ENCODE peak calls at places on chromosomes 6 and 20, in four cellular contexts. One of them, this sample, is unnamed.

GRCh38 chr20:18717062-18717461 is 96.5 kb upstream of the SCP2D1 start:
- DNase-seq in HepG2: no peak
- DNase-seq in H1: no peak
- DNase-seq in GM12878: no peak
- DNase-seq in this sample: no peak

GRCh38 chr6:166627875-166628849 is 1.1 kb upstream of the RPS6KA2 start:
- DNase-seq in GM12878: no peak
- DNase-seq in H1: peak; percentile 78
- DNase-seq in HepG2: peak; percentile 25
- DNase-seq in this sample: no peak

GRCh38 chr6:145483191-145483996 is 251.9 kb downstream of the EPM2A start:
- DNase-seq in H1: no peak
- DNase-seq in GM12878: no peak
- DNase-seq in HepG2: peak; percentile 52
- DNase-seq in this sample: no peak

GRCh38 chr6:137271245-137272183 is 52.3 kb upstream of the IFNGR1 start:
- DNase-seq in H1: no peak
- DNase-seq in GM12878: no peak
- DNase-seq in HepG2: peak; percentile 75
- DNase-seq in this sample: peak; percentile 22

GRCh38 chr20:24149881-24150307 is 161.3 kb upstream of the GGTLC1 start:
- DNase-seq in H1: peak; percentile 82
- DNase-seq in GM12878: no peak
- DNase-seq in HepG2: peak; percentile 52
- DNase-seq in this sample: no peak

GRCh38 chr20:43948455-43948854 is 33.8 kb downstream of the TOX2 start:
- DNase-seq in GM12878: no peak
- DNase-seq in H1: no peak
- DNase-seq in HepG2: no peak
- DNase-seq in this sample: no peak

GRCh38 chr6:40822619-40823018 is 216.4 kb downstream of the UNC5CL start:
- DNase-seq in H1: no peak
- DNase-seq in GM12878: no peak
- DNase-seq in HepG2: no peak
- DNase-seq in this sample: no peak

GRCh38 chr6:137202078-137202477 is 17.1 kb downstream of the IFNGR1 start:
- DNase-seq in HepG2: no peak
- DNase-seq in GM12878: no peak
- DNase-seq in H1: no peak
- DNase-seq in this sample: no peak

GRCh38 chr20:20546402-20546801 is 166.0 kb downstream of the RALGAPA2 start:
- DNase-seq in H1: no peak
- DNase-seq in GM12878: no peak
- DNase-seq in HepG2: no peak
- DNase-seq in this sample: no peak

GRCh38 chr6:4355241-4355640 is 219.9 kb upstream of the ECI2 start:
- DNase-seq in HepG2: no peak
- DNase-seq in H1: no peak
- DNase-seq in GM12878: no peak
- DNase-seq in this sample: no peak

GRCh38 chr6:21500894-21501293 is 92.7 kb upstream of the SOX4 start:
- DNase-seq in H1: no peak
- DNase-seq in HepG2: no peak
- DNase-seq in GM12878: no peak
- DNase-seq in this sample: no peak

GRCh38 chr6:134413241-134413643 is 95.3 kb upstream of the SGK1 start:
- DNase-seq in H1: no peak
- DNase-seq in GM12878: no peak
- DNase-seq in HepG2: no peak
- DNase-seq in this sample: no peak

GRCh38 chr6:165848099-165848461 is 185.0 kb upstream of the PDE10A start:
- DNase-seq in HepG2: no peak
- DNase-seq in H1: peak; percentile 75
- DNase-seq in GM12878: no peak
- DNase-seq in this sample: no peak

GRCh38 chr20:17315491-17316231 is 88.8 kb downstream of the PCSK2 start:
- DNase-seq in GM12878: no peak
- DNase-seq in HepG2: peak; percentile 39
- DNase-seq in H1: no peak
- DNase-seq in this sample: no peak

GRCh38 chr6:25793970-25794369 is 37.9 kb downstream of the SLC17A1 start:
- DNase-seq in GM12878: no peak
- DNase-seq in H1: no peak
- DNase-seq in HepG2: no peak
- DNase-seq in this sample: no peak

GRCh38 chr20:36157610-36158009 is 3.1 kb downstream of the EPB41L1 start:
- DNase-seq in GM12878: no peak
- DNase-seq in H1: no peak
- DNase-seq in HepG2: no peak
- DNase-seq in this sample: no peak

GRCh38 chr6:158377866-158378265 is 65.6 kb downstream of the TULP4 start:
- DNase-seq in HepG2: no peak
- DNase-seq in GM12878: no peak
- DNase-seq in H1: no peak
- DNase-seq in this sample: no peak

GRCh38 chr6:25124216-25124615 is 155.0 kb upstream of the CARMIL1 start:
- DNase-seq in HepG2: no peak
- DNase-seq in H1: no peak
- DNase-seq in GM12878: no peak
- DNase-seq in this sample: no peak

GRCh38 chr6:33710296-33711121 is 991 bp downstream of the UQCC2 start:
- DNase-seq in H1: no peak
- DNase-seq in HepG2: peak; percentile 31
- DNase-seq in GM12878: no peak
- DNase-seq in this sample: no peak

GRCh38 chr6:166598441-166599138 is 12.1 kb upstream of the RAMACL start:
- DNase-seq in GM12878: no peak
- DNase-seq in H1: no peak
- DNase-seq in HepG2: no peak
- DNase-seq in this sample: no peak

GRCh38 chr20:6882911-6883310 is 115.4 kb downstream of the BMP2 start:
- DNase-seq in H1: no peak
- DNase-seq in HepG2: no peak
- DNase-seq in GM12878: no peak
- DNase-seq in this sample: no peak

GRCh38 chr6:64777941-64778785 is 928.9 kb downstream of the EYS start:
- DNase-seq in GM12878: no peak
- DNase-seq in H1: no peak
- DNase-seq in HepG2: no peak
- DNase-seq in this sample: no peak

GRCh38 chr20:13694420-13695150 is 55.9 kb upstream of the TASP1 start:
- DNase-seq in HepG2: peak; percentile 25
- DNase-seq in GM12878: no peak
- DNase-seq in H1: no peak
- DNase-seq in this sample: no peak

GRCh38 chr20:49122920-49123319 is 65.2 kb downstream of the STAU1 start:
- DNase-seq in GM12878: no peak
- DNase-seq in H1: no peak
- DNase-seq in HepG2: no peak
- DNase-seq in this sample: no peak

GRCh38 chr20:39661833-39662232 is 699.7 kb downstream of the DHX35 start:
- DNase-seq in HepG2: no peak
- DNase-seq in GM12878: no peak
- DNase-seq in H1: no peak
- DNase-seq in this sample: no peak

GRCh38 chr6:165985281-165985925 is 182.2 kb downstream of the TBXT start:
- DNase-seq in GM12878: no peak
- DNase-seq in HepG2: no peak
- DNase-seq in H1: no peak
- DNase-seq in this sample: no peak

DNA sequence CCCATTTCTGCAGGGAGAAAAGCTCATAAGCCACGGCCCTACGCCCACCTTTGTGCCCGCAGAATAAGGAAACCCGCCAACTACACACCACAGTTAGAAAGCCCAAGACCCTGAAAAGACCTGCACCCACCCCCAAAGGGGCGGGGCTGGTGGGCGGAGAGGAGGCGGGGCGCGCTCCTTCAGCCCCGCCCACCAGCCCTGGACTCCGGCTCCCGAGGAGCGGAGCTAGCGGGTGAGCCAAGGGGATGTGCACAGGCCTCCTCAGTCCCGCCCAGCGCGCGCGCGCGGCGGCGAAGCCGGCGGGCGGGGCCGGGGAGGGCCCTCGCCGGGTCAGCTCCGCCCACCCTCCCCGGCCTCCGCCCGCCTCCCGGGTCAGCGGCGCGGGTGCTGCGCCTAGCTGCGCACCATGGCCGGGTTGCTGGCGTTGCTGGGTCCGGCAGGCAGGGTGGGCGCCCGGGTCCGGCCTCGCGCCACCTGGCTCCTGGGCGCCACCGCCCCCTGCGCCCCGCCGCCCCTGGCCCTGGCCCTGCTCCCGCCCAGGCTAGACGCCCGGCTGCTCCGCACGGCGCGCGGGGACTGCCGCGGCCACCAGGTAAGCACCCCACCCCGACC is at the start of gene FAM210B:
- DNase-seq in HepG2: peak; percentile 90
- DNase-seq in GM12878: no peak
- DNase-seq in H1: peak; percentile 84
- DNase-seq in this sample: peak; percentile 84
- TF ChIP-seq SUZ12 in HepG2: no peak
- TF ChIP-seq SUZ12 in GM12878: no peak
- TF ChIP-seq SUZ12 in H1: no peak
- TF ChIP-seq SUZ12 in this sample: no peak

GRCh38 chr6:44665683-44666082 is 278.2 kb downstream of the CDC5L start:
- DNase-seq in H1: no peak
- DNase-seq in GM12878: no peak
- DNase-seq in HepG2: no peak
- DNase-seq in this sample: no peak

GRCh38 chr6:44665143-44665542 is 277.6 kb downstream of the CDC5L start:
- DNase-seq in H1: no peak
- DNase-seq in HepG2: no peak
- DNase-seq in GM12878: no peak
- DNase-seq in this sample: no peak

GRCh38 chr6:44667668-44668390 is 280.3 kb downstream of the CDC5L start:
- DNase-seq in GM12878: no peak
- DNase-seq in H1: peak; percentile 75
- DNase-seq in HepG2: peak; percentile 39
- DNase-seq in this sample: no peak

GRCh38 chr6:44667226-44667625 is 279.7 kb downstream of the CDC5L start:
- DNase-seq in GM12878: no peak
- DNase-seq in HepG2: peak; percentile 20
- DNase-seq in H1: peak; percentile 47
- DNase-seq in this sample: no peak

DNA sequence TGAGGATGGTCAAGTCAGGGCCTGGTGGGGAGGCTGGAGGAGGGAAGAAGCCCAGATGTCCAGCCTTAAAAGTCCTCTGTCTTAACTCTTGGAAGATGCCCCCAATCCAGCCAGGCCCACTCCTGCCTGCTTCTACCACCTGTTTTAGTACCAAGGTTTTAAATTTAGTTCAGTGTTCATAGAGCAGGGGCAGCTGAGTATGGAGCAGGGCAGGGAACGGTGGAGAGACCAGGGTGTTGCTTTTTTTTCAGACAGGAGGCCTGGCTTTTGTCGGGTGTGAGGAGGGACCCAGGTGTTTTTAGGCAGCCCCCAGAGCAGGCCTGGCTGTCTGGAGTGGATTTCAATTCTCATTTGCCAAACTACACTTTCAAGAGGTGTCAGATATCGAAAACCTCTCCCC is 278.8 kb downstream of the CDC5L start:
- DNase-seq in GM12878: no peak
- DNase-seq in HepG2: no peak
- DNase-seq in H1: peak; percentile 33
- DNase-seq in this sample: no peak
- H3K4me1 ChIP-seq in GM12878: no peaks in the 10 kb centered on the region
- H3K4me1 ChIP-seq in HepG2: peaks cover 17% of the 10 kb centered on the region
- H3K4me1 ChIP-seq in H1: peaks cover 25% of the 10 kb centered on the region
- H3K4me1 ChIP-seq in this sample: peaks cover 31% of the 10 kb centered on the region

GRCh38 chr6:139602577-139602976 is 228.1 kb upstream of the CITED2 start:
- DNase-seq in GM12878: no peak
- DNase-seq in H1: no peak
- DNase-seq in HepG2: no peak
- DNase-seq in this sample: no peak
- H3K9ac ChIP-seq in GM12878: no peak overlapping the region
- H3K9ac ChIP-seq in H1: no peak overlapping the region
- H3K9ac ChIP-seq in HepG2: no peak overlapping the region
- H3K9ac ChIP-seq in this sample: no peak overlapping the region

DNA sequence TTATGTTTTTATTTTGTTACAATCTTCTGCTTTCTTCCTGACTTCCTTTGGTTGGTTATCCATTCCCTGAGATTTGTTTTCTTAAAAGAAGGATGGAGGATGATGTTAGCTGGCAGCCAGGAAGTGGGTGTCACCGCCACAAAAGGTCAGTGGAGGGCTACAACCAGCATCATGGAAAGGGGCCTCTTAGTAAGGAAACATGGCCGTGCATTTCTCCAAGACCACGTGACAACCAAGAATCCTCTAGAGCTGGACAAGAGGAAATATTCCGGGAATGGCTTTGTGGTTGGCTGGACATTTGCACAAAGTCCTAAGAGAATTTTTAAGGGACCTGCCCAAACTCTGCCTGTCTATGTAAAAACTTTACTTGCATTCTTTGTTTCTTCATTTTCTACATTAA is 400.0 kb upstream of the MARCKS start:
- DNase-seq in HepG2: no peak
- DNase-seq in H1: no peak
- DNase-seq in GM12878: no peak
- DNase-seq in this sample: no peak
- TF ChIP-seq SUZ12 in HepG2: no peak
- TF ChIP-seq SUZ12 in H1: no peak
- TF ChIP-seq SUZ12 in GM12878: no peak
- TF ChIP-seq SUZ12 in this sample: no peak

GRCh38 chr20:63047946-63048345 is 41.2 kb upstream of the BHLHE23 start:
- DNase-seq in GM12878: no peak
- DNase-seq in HepG2: no peak
- DNase-seq in H1: no peak
- DNase-seq in this sample: no peak

GRCh38 chr20:63047267-63047666 is 40.5 kb upstream of the BHLHE23 start:
- DNase-seq in GM12878: no peak
- DNase-seq in H1: no peak
- DNase-seq in HepG2: no peak
- DNase-seq in this sample: no peak

GRCh38 chr20:63045401-63045800 is 38.6 kb upstream of the BHLHE23 start:
- DNase-seq in H1: no peak
- DNase-seq in HepG2: no peak
- DNase-seq in GM12878: no peak
- DNase-seq in this sample: no peak

GRCh38 chr20:63045991-63046390 is 39.2 kb upstream of the BHLHE23 start:
- DNase-seq in H1: no peak
- DNase-seq in HepG2: no peak
- DNase-seq in GM12878: no peak
- DNase-seq in this sample: no peak

DNA sequence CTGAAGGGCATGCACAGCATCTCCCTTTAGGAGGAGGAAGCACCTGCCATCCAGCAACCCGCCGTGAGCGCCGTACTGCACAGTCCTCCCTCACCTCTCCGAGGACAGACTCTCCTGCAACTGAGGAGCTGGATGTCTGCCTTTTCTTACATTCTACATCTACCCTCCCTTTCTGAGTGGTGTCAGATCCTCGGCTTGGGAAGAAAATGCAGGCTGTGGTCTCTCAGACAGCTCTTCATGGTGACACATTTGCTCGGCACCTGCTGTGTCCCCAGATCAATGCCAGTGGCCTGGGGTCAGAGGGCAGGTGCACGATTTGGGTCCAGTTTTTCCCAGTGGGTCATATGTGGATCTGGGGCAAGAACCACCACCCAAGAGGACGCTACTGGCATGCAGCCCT is 40.1 kb upstream of the BHLHE23 start:
- DNase-seq in H1: no peak
- DNase-seq in HepG2: no peak
- DNase-seq in GM12878: no peak
- DNase-seq in this sample: no peak
- H3K4me1 ChIP-seq in H1: no peaks in the 10 kb centered on the region
- H3K4me1 ChIP-seq in HepG2: no peaks in the 10 kb centered on the region
- H3K4me1 ChIP-seq in GM12878: peaks cover 6% of the 10 kb centered on the region
- H3K4me1 ChIP-seq in this sample: peaks cover 3% of the 10 kb centered on the region